ENCODE peak calls at places on chromosomes 1 and 21, in nine cellular contexts. E is AG04449, W is left ventricle myocardium inferior, B is breast epithelium, U is heart left ventricle, Z is HFFc6, S is AG09309, X is body of pancreas, D is osteocyte. A is an unnamed sample.

GRCh38 chr1:92831368-92831761 is 475 bp upstream of the RPL5 start:
- DNase-seq in U (no peak), D (no peak), W (no peak), X (no peak), Z (no peak), S (no peak), B (no peak), E (no peak), A (no peak)

GRCh38 chr21:25535811-25536210 is 71.5 kb downstream of the MRPL39 start:
- DNase-seq in U (no peak), D (no peak), Z (no peak), W (no peak), S (no peak), X (no peak), E (no peak), B (no peak), A (no peak)

GRCh38 chr1:115669002-115669673 is 27.4 kb downstream of the VANGL1 start:
- DNase-seq in E (peak; percentile 47), W (no peak), Z (peak; percentile 83), B (no peak), S (no peak), X (no peak), D (no peak), U (no peak), A (no peak)

GRCh38 chr1:212928323-212929281 is 21.7 kb upstream of the VASH2 start:
- DNase-seq in D (no peak), Z (peak; percentile 11), W (no peak), E (no peak), U (no peak), B (no peak), S (no peak), X (no peak), A (no peak)

GRCh38 chr1:101051688-101052638 is 26.4 kb upstream of the DPH5 start:
- DNase-seq in Z (no peak), X (no peak), S (no peak), U (no peak), E (no peak), B (no peak), W (no peak), D (no peak), A (no peak)

GRCh38 chr1:53062731-53063591 is 948 bp downstream of the PODN start:
- DNase-seq in E (no peak), B (peak; percentile 47), X (peak; percentile 7), D (peak; percentile 84), U (no peak), S (no peak), Z (no peak), W (peak; percentile 12), A (no peak)

GRCh38 chr1:12031039-12031980 is 12.0 kb downstream of the MIIP start:
- DNase-seq in X (peak; percentile 31), W (peak; percentile 46), Z (no peak), D (no peak), E (no peak), B (no peak), U (no peak), S (no peak), A (no peak)

GRCh38 chr1:248807067-248807737 is 18.5 kb downstream of the SH3BP5L start:
- DNase-seq in X (peak; percentile 65), B (no peak), W (peak; percentile 46), D (no peak), S (no peak), Z (no peak), E (no peak), U (peak; percentile 60), A (peak; percentile 66)

GRCh38 chr1:20074046-20074724 is 4.2 kb downstream of the PLA2G5 start:
- DNase-seq in W (no peak), X (no peak), D (no peak), E (no peak), U (no peak), S (no peak), Z (no peak), B (no peak), A (no peak)

GRCh38 chr1:54107131-54107530 is 45.7 kb downstream of the CDCP2 start:
- DNase-seq in W (no peak), X (no peak), B (no peak), E (no peak), S (no peak), D (no peak), Z (no peak), U (no peak), A (no peak)

GRCh38 chr1:89552481-89553194 is 28.0 kb downstream of the LRRC8B start:
- DNase-seq in D (no peak), X (peak; percentile 42), Z (no peak), E (no peak), W (no peak), U (no peak), S (peak; percentile 8), B (no peak), A (no peak)

GRCh38 chr1:180616441-180616840 is 15.4 kb upstream of the XPR1 start:
- DNase-seq in S (no peak), Z (no peak), D (no peak), W (no peak), U (no peak), X (no peak), E (no peak), B (no peak), A (no peak)

GRCh38 chr1:155083865-155084721 is 5.5 kb downstream of the EFNA3 start:
- DNase-seq in S (no peak), W (no peak), X (peak; percentile 62), D (no peak), B (peak; percentile 73), U (no peak), E (no peak), Z (no peak), A (no peak)

GRCh38 chr21:28421716-28422480 is 570.8 kb downstream of the LTN1 start:
- DNase-seq in S (peak; percentile 94), X (no peak), U (no peak), E (peak; percentile 86), B (no peak), Z (peak; percentile 18), W (no peak), D (no peak), A (no peak)

GRCh38 chr1:80218112-80218511 is 1211.6 kb upstream of the ADGRL4 start:
- DNase-seq in X (no peak), Z (peak; percentile 38), D (no peak), S (no peak), W (no peak), U (no peak), E (no peak), B (no peak), A (no peak)

DNA sequence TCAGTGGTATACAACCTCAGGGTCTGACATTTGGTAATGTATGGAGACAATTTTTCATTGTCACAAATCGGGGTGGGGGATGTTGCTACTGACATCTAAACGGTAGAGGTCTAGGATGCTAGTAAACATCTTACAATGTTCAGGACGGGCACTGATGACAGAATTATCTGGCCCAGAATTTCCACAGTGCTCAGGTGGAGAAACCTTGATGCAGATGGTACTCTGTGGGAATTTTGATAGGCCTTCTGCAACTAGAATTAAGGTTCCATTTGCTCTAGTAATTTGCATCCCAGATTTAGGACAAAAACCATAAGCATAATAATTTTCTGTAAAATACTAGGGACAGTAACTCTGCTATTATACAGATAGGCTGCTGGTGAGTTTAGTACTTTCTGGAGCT is 11.2 kb downstream of the METTL13 start:
- DNase-seq in W (no peak), D (no peak), Z (no peak), S (no peak), U (no peak), E (no peak), X (no peak), B (no peak), A (no peak)
- TF ChIP-seq CTCF in W (no peak), D (no peak), Z (no peak), S (no peak), U (no peak), E (no peak), X (no peak), B (no peak), A (no peak)

DNA sequence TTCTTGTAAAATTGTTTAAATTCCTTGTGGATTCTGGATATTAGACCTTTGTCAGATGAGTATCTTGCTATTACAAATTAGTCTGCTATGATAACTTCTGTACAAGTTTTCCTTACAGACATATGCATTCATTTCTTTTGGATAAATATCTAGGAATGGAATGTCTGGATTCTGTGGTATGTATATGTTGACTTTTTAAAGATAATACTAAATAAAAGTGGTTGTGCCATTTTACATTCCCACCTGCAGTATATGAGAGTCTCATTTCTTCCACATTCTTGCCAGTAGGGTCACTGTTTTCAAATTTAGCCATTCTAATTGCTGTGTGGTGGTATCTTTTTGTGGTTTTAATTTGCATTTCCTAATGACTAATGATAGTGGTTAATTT is 53.9 kb downstream of the SYDE2 start:
- DNase-seq in S (no peak), B (no peak), X (no peak), E (peak; percentile 74), W (no peak), D (no peak), U (no peak), Z (peak; percentile 60), A (no peak)
- TF ChIP-seq CTCF in S (peak; percentile 26), B (no peak), X (no peak), E (peak; percentile 42), W (no peak), D (peak; percentile 52), U (no peak), Z (peak; percentile 73), A (no peak)

DNA sequence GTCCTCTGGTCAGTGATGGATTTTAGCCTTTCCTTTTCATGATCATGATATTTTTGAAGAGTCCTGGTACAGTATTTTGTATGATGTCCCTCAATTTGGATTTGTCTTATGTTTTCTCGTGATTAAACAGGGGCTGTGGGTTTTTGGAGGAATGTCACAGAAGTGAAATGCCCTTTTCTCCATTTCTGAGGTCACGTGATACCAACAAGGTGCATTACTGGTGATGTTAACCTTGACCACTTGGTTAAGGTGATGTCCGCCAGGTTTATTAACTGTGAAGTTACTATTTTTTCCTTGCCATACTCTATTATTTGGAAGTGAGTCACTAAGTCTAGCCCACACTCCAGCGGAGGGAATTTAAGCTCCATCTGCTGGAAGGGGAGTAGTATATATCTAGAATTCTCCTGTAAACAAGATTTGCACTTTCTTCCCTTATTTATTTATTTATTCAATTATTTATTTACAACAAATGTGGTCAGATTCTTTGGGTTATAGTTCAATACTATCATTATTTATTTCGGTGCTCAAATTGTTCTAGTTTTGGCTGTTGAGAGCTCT is 123.4 kb downstream of the HIVEP3 start:
- DNase-seq in B (no peak), Z (peak; percentile 63), S (no peak), E (no peak), X (no peak), W (no peak), U (no peak), D (no peak), A (no peak)
- TF ChIP-seq CTCF in B (no peak), Z (peak; percentile 81), S (peak; percentile 55), E (peak; percentile 43), X (peak; percentile 39), W (peak; percentile 48), U (peak; percentile 49), D (peak; percentile 60), A (no peak)

DNA sequence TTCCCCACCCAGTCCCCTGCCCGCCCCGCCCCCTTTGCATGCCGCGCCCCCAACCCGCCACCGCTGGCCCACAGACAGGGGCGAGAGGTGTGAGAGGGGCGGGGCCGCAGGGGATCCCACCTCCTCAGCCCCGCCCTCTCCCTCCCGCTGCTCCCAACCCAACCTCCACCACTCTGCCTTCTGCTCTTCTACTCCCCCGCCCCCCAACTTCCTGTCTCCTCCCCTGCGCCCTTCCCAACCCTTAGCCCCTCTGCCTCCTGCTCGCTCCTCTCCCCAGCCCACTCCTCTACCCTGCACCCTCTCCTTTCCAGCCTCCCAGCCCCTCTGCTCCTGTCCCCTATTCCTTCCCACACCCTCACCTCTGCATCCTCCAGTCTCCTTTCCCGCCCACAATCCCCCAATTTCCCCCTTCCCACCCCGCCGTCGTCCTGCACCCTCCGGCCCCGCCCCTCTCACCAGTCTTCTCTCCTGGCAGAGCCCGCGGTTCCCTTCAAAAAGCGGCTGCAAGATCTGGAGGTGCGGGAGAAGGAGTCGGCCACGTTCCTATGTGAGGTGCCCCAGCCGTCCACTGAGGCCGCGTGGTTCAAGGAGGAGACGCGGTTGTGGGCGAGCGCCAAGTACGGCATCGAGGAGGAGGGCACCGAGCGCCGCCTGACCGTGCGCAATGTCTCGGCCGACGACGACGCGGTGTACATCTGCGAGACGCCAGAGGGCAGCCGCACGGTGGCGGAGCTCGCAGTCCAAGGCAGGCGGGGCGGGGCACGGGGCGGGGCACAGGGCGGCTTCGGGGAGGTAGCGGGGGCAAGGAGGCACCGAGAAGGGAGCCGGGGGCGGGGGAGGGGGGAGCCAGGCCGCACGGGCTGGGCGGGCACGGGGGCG is 5.4 kb downstream of the OBSCN start:
- DNase-seq in D (peak; percentile 92), U (peak; percentile 85), B (peak; percentile 92), Z (peak; percentile 52), X (peak; percentile 92), W (peak; percentile 85), E (no peak), S (no peak), A (peak; percentile 62)
- TF ChIP-seq CTCF in D (peak; percentile 60), U (peak; percentile 30), B (peak; percentile 41), Z (peak; percentile 56), X (peak; percentile 59), W (peak; percentile 57), E (peak; percentile 87), S (peak; percentile 60), A (peak; percentile 40)

A was measured in dorsolateral prefrontal cortex.